ENCODE peak calls at places on chromosome 17, in eight cellular contexts. A is NCI-H2029; L is Caki2; T is NCI-H69; N is effector memory CD4-positive, alpha-beta T cell; J is neural progenitor cell; X is head of caudate nucleus; W is NCI-H2081. P is an unnamed sample.

GRCh38 chr17:75664099-75664549 is 2.8 kb downstream of the RECQL5 start:
- DNase-seq in A (no peak), L (no peak), T (no peak), N (no peak), J (no peak), X (no peak), W (no peak), P (no peak)

GRCh38 chr17:41739661-41740352 is 5.4 kb upstream of the HAP1 start:
- DNase-seq in A (peak; percentile 70), L (peak; percentile 38), T (peak; percentile 76), N (no peak), J (no peak), X (no peak), W (no peak), P (no peak)

GRCh38 chr17:6323626-6324356 is 111.1 kb downstream of the AIPL1 start:
- DNase-seq in A (peak; percentile 40), L (peak; percentile 39), T (peak; percentile 97), N (no peak), J (no peak), X (no peak), W (no peak), P (no peak)

GRCh38 chr17:83186226-83186625 is 106.8 kb downstream of the METRNL start:
- DNase-seq in A (no peak), L (no peak), T (peak; percentile 15), N (no peak), J (peak; percentile 32), X (no peak), W (no peak), P (no peak)

GRCh38 chr17:36057900-36058299 is 6.2 kb upstream of the CCL18 start:
- DNase-seq in A (no peak), L (no peak), T (no peak), N (no peak), J (no peak), X (no peak), W (no peak), P (no peak)

GRCh38 chr17:44351464-44351863 is 6.4 kb downstream of the GRN start:
- DNase-seq in A (no peak), L (no peak), T (no peak), N (no peak), J (no peak), X (no peak), W (no peak), P (no peak)

GRCh38 chr17:73203135-73203787 is 10.4 kb downstream of the COG1 start:
- DNase-seq in A (peak; percentile 61), L (no peak), T (peak; percentile 50), N (no peak), J (no peak), X (no peak), W (no peak), P (no peak)

GRCh38 chr17:41126412-41126811 is 2.4 kb upstream of the KRTAP4-12 start:
- DNase-seq in A (no peak), L (no peak), T (no peak), N (no peak), J (no peak), X (no peak), W (no peak), P (no peak)

GRCh38 chr17:30600062-30600829 is 123.0 kb downstream of the GOSR1 start:
- DNase-seq in A (peak; percentile 48), L (peak; percentile 93), T (peak; percentile 95), N (peak; percentile 11), J (peak; percentile 93), X (peak; percentile 68), W (peak; percentile 66), P (peak; percentile 44)

GRCh38 chr17:78210111-78210510 is 3.9 kb upstream of the BIRC5 start:
- DNase-seq in A (no peak), L (no peak), T (no peak), N (no peak), J (no peak), X (no peak), W (no peak), P (no peak)

GRCh38 chr17:45818708-45819107 is 26.0 kb upstream of the SPPL2C start:
- DNase-seq in A (no peak), L (no peak), T (no peak), N (no peak), J (no peak), X (no peak), W (no peak), P (no peak)

GRCh38 chr17:61689610-61690180 is 98.7 kb upstream of the NACA2 start:
- DNase-seq in A (no peak), L (no peak), T (no peak), N (no peak), J (no peak), X (no peak), W (no peak), P (no peak)

GRCh38 chr17:43791589-43791988 is 11.4 kb downstream of the CFAP97D1 start:
- DNase-seq in A (peak; percentile 22), L (peak; percentile 49), T (peak; percentile 29), N (no peak), J (peak; percentile 34), X (no peak), W (no peak), P (no peak)

GRCh38 chr17:16322636-16323035 is 30.6 kb downstream of the CENPV start:
- DNase-seq in A (no peak), L (no peak), T (no peak), N (no peak), J (no peak), X (no peak), W (no peak), P (no peak)

GRCh38 chr17:59907467-59907866 is 14.5 kb downstream of the RPS6KB1 start:
- DNase-seq in A (no peak), L (no peak), T (no peak), N (no peak), J (no peak), X (no peak), W (no peak), P (no peak)

GRCh38 chr17:34764716-34765115 is 185.3 kb downstream of the TMEM132E start:
- DNase-seq in A (no peak), L (no peak), T (no peak), N (no peak), J (peak; percentile 50), X (no peak), W (no peak), P (no peak)

GRCh38 chr17:50884354-50885311 is 18.5 kb upstream of the TOB1 start:
- DNase-seq in A (no peak), L (no peak), T (no peak), N (no peak), J (no peak), X (peak; percentile 37), W (no peak), P (no peak)

GRCh38 chr17:79446347-79446746 is 164.5 kb downstream of the RBFOX3 start:
- DNase-seq in A (no peak), L (no peak), T (no peak), N (no peak), J (no peak), X (no peak), W (no peak), P (no peak)

GRCh38 chr17:63293310-63293709 is 152.8 kb downstream of the CYB561 start:
- DNase-seq in A (no peak), L (no peak), T (no peak), N (no peak), J (no peak), X (no peak), W (no peak), P (no peak)

GRCh38 chr17:61309857-61310256 is 89.8 kb upstream of the TBX2 start:
- DNase-seq in A (no peak), L (no peak), T (no peak), N (no peak), J (no peak), X (no peak), W (no peak), P (no peak)

P was measured in T-helper 9 cell.